ENCODE peak calls at places on chromosomes 5 and 9, in five cellular contexts. D, Q, Z, A and L are unnamed samples.

GRCh38 chr5:1537166-1538154 is 13.7 kb upstream of the LPCAT1 start:
- DNase-seq in D (no peak), Q (no peak), Z (no peak), A (no peak), L (no peak)

GRCh38 chr5:138869763-138870500 is 5.2 kb downstream of the LRRTM2 start:
- DNase-seq in D (no peak), Q (peak), Z (no peak), A (no peak), L (peak)

GRCh38 chr9:94780516-94780950 is 54.0 kb downstream of the AOPEP start:
- DNase-seq in D (no peak), Q (no peak), Z (no peak), A (no peak), L (no peak)

GRCh38 chr5:57817001-57817453 is 334.4 kb upstream of the ACTBL2 start:
- DNase-seq in D (no peak), Q (peak), Z (no peak), A (no peak), L (peak)

GRCh38 chr5:149310947-149311675 is 34.2 kb upstream of the GRPEL2 start:
- DNase-seq in D (no peak), Q (peak), Z (peak), A (no peak), L (peak)

GRCh38 chr5:61333351-61334223 is 1.5 kb downstream of the ZSWIM6 start:
- DNase-seq in D (no peak), Q (no peak), Z (no peak), A (peak), L (no peak)

GRCh38 chr9:95874303-95874988 is 1.0 kb upstream of the ERCC6L2 start:
- DNase-seq in D (no peak), Q (no peak), Z (no peak), A (no peak), L (peak)

GRCh38 chr5:54305737-54306136 is 4.6 kb downstream of the ARL15 start:
- DNase-seq in D (no peak), Q (no peak), Z (no peak), A (no peak), L (no peak)

GRCh38 chr9:77647659-77648457 is at the start of gene GNA14:
- DNase-seq in D (no peak), Q (peak), Z (no peak), A (no peak), L (no peak)

GRCh38 chr9:77649109-77649812 is 1.1 kb upstream of the GNA14 start:
- DNase-seq in D (no peak), Q (peak), Z (no peak), A (no peak), L (peak)

GRCh38 chr9:77647267-77647658 is 859 bp downstream of the GNA14 start:
- DNase-seq in D (no peak), Q (no peak), Z (no peak), A (no peak), L (no peak)

GRCh38 chr9:77651203-77651602 is 3.1 kb upstream of the GNA14 start:
- DNase-seq in D (no peak), Q (no peak), Z (no peak), A (no peak), L (no peak)

GRCh38 chr9:77648458-77649108 is 461 bp upstream of the GNA14 start:
- DNase-seq in D (no peak), Q (peak), Z (no peak), A (peak), L (no peak)
- H3K4me3 ChIP-seq in D (no peak), Q (peak), Z (no peak), A (peak), L (peak)

GRCh38 chr9:128916204-128916603 is 4.6 kb upstream of the PHYHD1 start:
- DNase-seq in D (no peak), Q (peak), Z (no peak), A (no peak), L (peak)
- H3K4me3 ChIP-seq in D (no peak), Q (no peak), Z (no peak), A (no peak), L (no peak)

DNA sequence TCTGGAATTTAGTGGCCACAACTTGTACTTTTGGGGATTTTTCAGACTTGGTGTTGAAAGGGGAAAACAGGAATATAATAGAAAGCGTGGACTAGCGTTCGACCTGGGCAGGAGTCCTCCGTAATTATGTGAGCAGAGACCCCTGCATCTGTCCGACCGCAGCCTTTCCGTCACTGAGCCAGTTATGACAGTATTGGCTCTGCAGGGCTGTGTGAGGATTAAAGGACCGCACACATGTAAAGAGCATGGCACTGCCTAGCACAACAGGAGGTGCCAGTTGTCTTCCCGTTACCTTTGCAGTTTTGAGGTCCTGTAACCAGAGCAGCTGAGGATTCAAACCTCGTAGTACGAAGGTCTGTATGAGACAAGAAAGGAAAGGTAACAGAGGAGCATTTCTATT is 1.2 kb downstream of the B4GALT7 start:
- DNase-seq in D (no peak), Q (no peak), Z (no peak), A (no peak), L (no peak)
- H3K4me3 ChIP-seq in D (peak), Q (peak), Z (peak), A (peak), L (peak)

GRCh38 chr5:141095263-141095641 is 837 bp downstream of the PCDHB2 start:
- DNase-seq in D (no peak), Q (no peak), Z (no peak), A (no peak), L (no peak)

GRCh38 chr5:141100243-141100805 is at the start of gene PCDHB3:
- DNase-seq in D (peak), Q (peak), Z (peak), A (no peak), L (peak)

GRCh38 chr5:141094481-141095262 is at the start of gene PCDHB2:
- DNase-seq in D (no peak), Q (peak), Z (no peak), A (no peak), L (peak)
- H3K4me3 ChIP-seq in D (no peak), Q (no peak), Z (no peak), A (no peak), L (peak)

DNA sequence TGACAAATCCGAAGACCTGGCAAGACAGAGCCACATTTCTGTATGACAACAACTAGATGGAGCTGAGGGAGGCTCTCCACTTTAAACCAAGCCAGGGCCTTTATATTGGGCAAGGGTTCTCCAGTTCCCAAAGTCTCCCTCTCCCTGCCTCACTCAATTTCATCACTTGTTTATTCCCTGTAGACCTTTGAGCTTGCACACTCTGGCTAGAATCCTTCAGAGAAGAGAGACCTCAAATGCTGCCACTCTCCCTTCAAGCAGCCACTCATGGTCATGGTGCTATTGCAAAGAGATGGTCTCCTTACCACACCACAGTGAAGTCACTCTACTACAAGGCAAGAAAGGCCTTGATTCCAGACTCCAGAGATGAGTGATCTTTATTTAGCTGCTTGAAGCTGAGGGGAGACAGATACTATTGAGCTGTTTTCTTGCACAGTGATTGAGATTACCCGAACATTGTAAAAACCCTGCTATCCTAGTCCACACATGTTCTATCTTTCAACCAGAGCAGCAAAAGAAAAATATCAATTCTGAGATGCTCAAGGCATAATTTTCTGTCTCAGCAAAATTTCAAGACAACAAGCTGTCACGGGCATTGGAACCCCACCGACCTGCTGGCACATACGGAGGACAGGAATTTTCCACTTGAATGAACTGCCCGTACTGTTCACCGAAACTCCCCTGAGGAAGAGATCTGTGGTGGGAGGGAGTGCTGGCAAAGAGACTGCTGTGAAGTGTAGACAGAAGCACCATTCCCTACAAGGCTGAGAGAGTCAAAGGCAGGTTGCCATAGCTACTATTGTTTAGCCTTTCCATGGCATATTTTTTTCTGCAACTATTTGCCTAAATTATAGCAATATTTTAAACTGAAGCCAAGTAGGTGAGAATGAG is 81.1 kb downstream of the CDO1 start:
- DNase-seq in D (no peak), Q (no peak), Z (no peak), A (no peak), L (peak)
- H3K4me3 ChIP-seq in D (no peak), Q (no peak), Z (no peak), A (no peak), L (no peak)

GRCh38 chr5:89690331-89690730 is 719.2 kb downstream of the CETN3 start:
- DNase-seq in D (no peak), Q (no peak), Z (no peak), A (no peak), L (no peak)

DNA sequence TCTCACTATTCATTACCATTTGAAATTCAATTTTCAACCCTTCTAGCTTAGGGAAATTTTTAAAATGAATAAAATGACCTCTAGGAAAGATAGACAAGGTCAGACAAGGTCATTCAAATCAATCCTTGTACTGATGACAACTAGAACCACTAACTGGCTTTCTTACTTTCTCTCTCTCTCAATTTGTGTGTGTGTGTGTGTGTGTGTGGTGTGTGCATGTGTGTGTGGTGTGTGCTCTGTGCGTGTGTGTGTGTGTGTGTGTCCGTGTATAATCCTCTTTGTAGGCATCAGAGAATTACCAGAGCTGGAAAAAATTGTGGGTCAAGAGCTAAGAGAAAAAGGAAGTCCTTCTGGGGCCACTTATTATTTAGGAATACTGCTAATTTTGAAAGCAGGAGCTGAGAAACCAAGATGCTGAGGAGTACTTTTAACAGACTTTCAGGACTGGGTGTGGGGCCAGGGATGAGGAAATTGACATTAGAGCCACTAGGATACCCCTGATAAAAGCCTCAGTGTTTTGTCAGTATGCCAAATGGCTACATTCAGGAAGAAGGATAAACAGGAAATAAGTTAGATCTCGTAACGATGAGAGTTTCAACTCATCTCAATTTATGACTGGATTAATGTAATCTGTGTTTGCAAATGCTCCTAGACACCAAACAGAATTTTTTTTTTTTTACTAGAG is 723.3 kb downstream of the CETN3 start:
- DNase-seq in D (no peak), Q (peak), Z (no peak), A (no peak), L (no peak)
- H3K4me3 ChIP-seq in D (no peak), Q (no peak), Z (no peak), A (no peak), L (no peak)

DNA sequence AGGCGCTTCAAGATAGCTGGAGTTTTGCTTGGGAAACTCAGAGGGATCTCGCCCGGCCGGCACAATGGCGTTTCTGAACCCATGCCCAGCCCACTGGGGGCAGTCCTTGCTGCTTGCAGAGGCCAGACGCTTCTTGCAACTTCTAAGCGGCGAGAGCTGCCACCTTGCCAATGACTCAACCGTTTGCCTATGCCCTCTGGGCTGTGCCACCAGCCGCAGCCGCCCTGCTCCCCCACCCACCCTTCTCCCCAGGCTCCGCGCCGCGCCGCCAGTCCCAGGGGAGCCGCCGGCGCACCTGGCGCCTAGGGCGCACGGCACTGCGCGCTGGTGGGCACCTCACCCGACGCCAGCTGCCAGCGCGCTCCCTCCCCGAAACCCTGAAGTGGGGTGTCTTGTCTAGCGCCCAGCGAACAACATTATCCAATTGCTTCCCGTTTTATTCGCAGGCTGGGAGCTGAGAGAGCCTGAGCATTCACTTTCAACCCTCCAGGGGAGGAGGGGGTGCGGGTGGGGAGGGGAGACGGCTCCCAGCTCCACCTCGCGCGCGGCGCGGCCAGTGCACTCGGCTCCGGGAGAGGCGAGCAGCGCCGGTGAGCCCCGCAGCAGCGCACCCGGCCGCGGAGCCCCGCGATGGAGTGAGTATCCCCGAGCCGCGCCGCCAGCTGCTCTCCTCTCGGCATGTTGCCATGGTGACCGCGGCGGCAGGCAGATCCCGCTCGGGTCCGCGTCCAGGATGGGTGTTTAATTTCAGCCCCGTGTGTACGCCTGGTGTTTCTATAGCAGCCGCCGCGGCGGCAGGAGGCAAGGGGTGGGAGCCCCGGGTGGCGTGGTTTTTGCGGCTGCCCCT is 139.5 kb upstream of the PALM2AKAP2 start:
- DNase-seq in D (no peak), Q (peak), Z (no peak), A (peak), L (no peak)
- H3K4me3 ChIP-seq in D (no peak), Q (peak), Z (no peak), A (peak), L (peak)